ENCODE peak calls at places on chromosome 15, in five cellular contexts. T, U, J, O and S are unnamed samples. For H3K4me1, the result is how much of the 10 kb centered on the place peaks cover.

GRCh38 chr15:73794501-73795133 is 41.5 kb upstream of the INSYN1 start:
- DNase-seq in J (no peak), T (no peak), O (peak), U (no peak), S (no peak)

GRCh38 chr15:42035362-42035761 is 14.5 kb upstream of the PLA2G4E start:
- DNase-seq in O (peak), U (no peak), J (no peak), T (no peak), S (peak)

GRCh38 chr15:81341351-81341750 is 17.4 kb upstream of the STARD5 start:
- DNase-seq in T (no peak), J (no peak), U (no peak), O (no peak), S (no peak)

GRCh38 chr15:63764124-63764827 is 69.5 kb downstream of the HERC1 start:
- DNase-seq in U (no peak), T (no peak), J (no peak), O (peak), S (no peak)

GRCh38 chr15:25803036-25803435 is 60.1 kb downstream of the ATP10A start:
- DNase-seq in O (no peak), U (no peak), J (no peak), T (no peak), S (no peak)

GRCh38 chr15:101446527-101447167 is 42.9 kb downstream of the PCSK6 start:
- DNase-seq in U (no peak), O (no peak), T (no peak), J (peak), S (no peak)

GRCh38 chr15:71691700-71692417 is 118.5 kb upstream of the NR2E3 start:
- DNase-seq in T (no peak), J (no peak), O (peak), U (peak), S (no peak)

GRCh38 chr15:39444729-39445470 is 136.0 kb upstream of the THBS1 start:
- DNase-seq in T (no peak), O (peak), U (no peak), J (no peak), S (no peak)

GRCh38 chr15:87620393-87620792 is 636.1 kb downstream of the NTRK3 start:
- DNase-seq in U (no peak), O (no peak), T (no peak), J (no peak), S (no peak)

GRCh38 chr15:29687939-29688884 is 134.1 kb downstream of the TJP1 start:
- DNase-seq in O (no peak), U (no peak), J (no peak), T (no peak), S (peak)

GRCh38 chr15:52082197-52083036 is 30.2 kb downstream of the BCL2L10 start:
- DNase-seq in O (no peak), J (no peak), T (no peak), U (no peak), S (no peak)

GRCh38 chr15:98952381-98952803 is 55.2 kb downstream of the PGPEP1L start:
- DNase-seq in U (no peak), T (no peak), J (no peak), O (no peak), S (no peak)

GRCh38 chr15:38084289-38084688 is 149.8 kb downstream of the TMCO5A start:
- DNase-seq in O (no peak), U (no peak), J (no peak), T (no peak), S (no peak)

GRCh38 chr15:91992940-91993339 is 139.4 kb downstream of the SLCO3A1 start:
- DNase-seq in U (no peak), J (no peak), O (no peak), T (no peak), S (no peak)

GRCh38 chr15:46091860-46092450 is 457.1 kb downstream of the SQOR start:
- DNase-seq in O (peak), J (peak), U (no peak), T (no peak), S (peak)

GRCh38 chr15:66836476-66837030 is 134.5 kb downstream of the SMAD6 start:
- DNase-seq in T (peak), U (no peak), J (no peak), O (no peak), S (no peak)

GRCh38 chr15:38652998-38653397 is 88.4 kb upstream of the RASGRP1 start:
- DNase-seq in T (no peak), J (no peak), O (peak), U (no peak), S (peak)

GRCh38 chr15:70964058-70964457 is 71.4 kb downstream of the LRRC49 start:
- DNase-seq in J (no peak), T (no peak), U (no peak), O (no peak), S (no peak)

GRCh38 chr15:48559270-48559669 is 86.2 kb downstream of the FBN1 start:
- DNase-seq in T (peak), O (peak), J (peak), U (peak), S (no peak)

GRCh38 chr15:83287541-83288027 is 3.1 kb upstream of the BNC1 start:
- DNase-seq in T (no peak), O (no peak), U (no peak), J (no peak), S (no peak)

GRCh38 chr15:63449711-63450110 is 54.7 kb upstream of the USP3 start:
- DNase-seq in O (peak), U (no peak), J (no peak), T (no peak), S (peak)

GRCh38 chr15:79682285-79682684 is 214.5 kb downstream of the MTHFS start:
- DNase-seq in O (no peak), U (peak), T (peak), J (peak), S (no peak)

GRCh38 chr15:75104804-75105557 is 81.6 kb downstream of the PPCDC start:
- DNase-seq in O (no peak), U (peak), J (peak), T (no peak), S (peak)
- H3K4me1 ChIP-seq in O (under half), U (under half), J (under half), T (under half), S (under half)

GRCh38 chr15:50182233-50183013 is 427 bp downstream of the SLC27A2 start:
- DNase-seq in U (peak), O (peak), T (peak), J (peak), S (peak)
- TF ChIP-seq CTCF in U (no peak), O (no peak), T (no peak), J (no peak), S (peak)

GRCh38 chr15:85024509-85025336 is 43.1 kb downstream of the PDE8A start:
- DNase-seq in J (peak), U (no peak), T (no peak), O (no peak), S (no peak)

GRCh38 chr15:85028416-85028815 is 46.8 kb downstream of the PDE8A start:
- DNase-seq in T (no peak), J (no peak), U (no peak), O (no peak), S (no peak)

GRCh38 chr15:85027033-85027380 is 45.4 kb downstream of the PDE8A start:
- DNase-seq in O (no peak), U (no peak), T (no peak), J (no peak), S (no peak)

GRCh38 chr15:85025516-85026279 is 44.0 kb downstream of the PDE8A start:
- DNase-seq in U (no peak), T (no peak), J (no peak), O (no peak), S (no peak)

DNA sequence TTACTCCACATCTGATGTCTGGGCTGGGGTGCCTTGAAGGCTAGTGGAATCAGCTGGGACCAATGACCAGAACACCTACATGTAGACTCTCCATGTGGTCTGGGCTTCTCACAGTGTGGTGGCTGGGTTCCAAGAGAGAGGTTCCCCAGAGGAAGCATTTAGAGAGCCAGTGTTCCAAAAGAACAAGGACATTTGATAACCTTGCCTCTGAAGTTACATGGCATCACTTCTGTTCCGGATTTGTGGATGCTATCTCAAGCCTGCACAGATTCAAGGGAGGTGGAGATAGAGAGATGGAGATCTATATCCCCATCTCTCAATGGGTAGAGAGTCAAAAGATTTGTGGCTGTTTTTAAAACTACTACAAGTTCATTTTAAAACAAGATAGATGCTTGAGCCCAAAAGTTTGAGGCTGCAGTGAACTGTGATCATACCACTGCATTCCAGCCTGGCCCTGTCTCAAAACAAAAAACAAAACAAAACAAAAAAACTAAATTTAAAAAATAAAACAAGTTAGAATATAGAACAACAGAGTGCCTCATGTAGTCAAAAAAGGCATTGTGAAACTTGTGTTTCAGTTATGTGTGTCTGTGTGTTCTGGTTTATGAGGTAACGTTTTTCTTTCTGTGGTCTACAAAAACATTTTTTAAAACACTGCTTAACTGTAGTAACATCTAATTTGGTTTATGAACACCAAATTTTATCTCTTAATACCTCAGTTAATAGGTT is 44.8 kb downstream of the PDE8A start:
- DNase-seq in J (peak), U (peak), T (no peak), O (no peak), S (no peak)
- H3K4me1 ChIP-seq in J (under half), U (half or more), T (under half), O (under half), S (half or more)

GRCh38 chr15:84638103-84638502 is 16.0 kb downstream of the WDR73 start:
- DNase-seq in J (no peak), U (no peak), T (no peak), O (peak), S (no peak)
- TF ChIP-seq CTCF in J (no peak), U (peak), T (no peak), O (peak), S (no peak)

GRCh38 chr15:64877435-64877834 is 34.3 kb upstream of the ANKDD1A start:
- DNase-seq in O (no peak), U (peak), J (peak), T (peak), S (peak)
- H3K4me1 ChIP-seq in O (under half), U (under half), J (under half), T (under half), S (under half)

GRCh38 chr15:89496155-89497098 is at the start of gene RHCG:
- DNase-seq in O (peak), J (peak), T (no peak), U (no peak), S (peak)
- TF ChIP-seq CTCF in O (peak), J (peak), T (no peak), U (peak), S (peak)

GRCh38 chr15:94232107-94232506 is 746 bp downstream of the MCTP2 start:
- DNase-seq in T (no peak), J (no peak), O (peak), U (no peak), S (no peak)
- H3K4me1 ChIP-seq in T (under half), J (under half), O (under half), U (under half), S (under half)

GRCh38 chr15:60218256-60218655 is 179.5 kb downstream of the ANXA2 start:
- DNase-seq in U (no peak), T (no peak), J (no peak), O (no peak), S (no peak)
- TF ChIP-seq CTCF in U (no peak), T (no peak), J (no peak), O (no peak), S (no peak)